ENCODE peak calls at places on chromosomes 16 and 17, in four cellular contexts. Y is mesendoderm; L is hypothalamus; E is stimulated activated CD4-positive, alpha-beta T cell treated with anti-CD3 and anti-CD28 coated beads, Interleukin-12 subunit alpha, Interleukin-12 subunit beta, amount 100 ng/mL, for 4 hours. T is an unnamed sample.

GRCh38 chr17:55549140-55549539 is 37.9 kb upstream of the SMIM36 start:
- DNase-seq in Y (peak), L (no peak), E (no peak), T (no peak)

GRCh38 chr16:84600343-84601229 is 17.3 kb downstream of the COTL1 start:
- DNase-seq in Y (no peak), L (no peak), E (no peak), T (no peak)

GRCh38 chr16:11668590-11669379 is 530 bp downstream of the SNN start:
- DNase-seq in Y (no peak), L (no peak), E (peak), T (no peak)

GRCh38 chr16:2912330-2913199 is 834 bp downstream of the FLYWCH1 start:
- DNase-seq in Y (peak), L (no peak), E (peak), T (no peak)

GRCh38 chr17:21275047-21275578 is 9.4 kb upstream of the MAP2K3 start:
- DNase-seq in Y (no peak), L (no peak), E (no peak), T (no peak)

GRCh38 chr17:68642118-68642412 is 40.9 kb upstream of the FAM20A start:
- DNase-seq in Y (no peak), L (no peak), E (no peak), T (no peak)

GRCh38 chr16:17607075-17607509 is 136.3 kb upstream of the XYLT1 start:
- DNase-seq in Y (no peak), L (no peak), E (no peak), T (no peak)

GRCh38 chr17:16374539-16374938 is 6.4 kb upstream of the UBB start:
- DNase-seq in Y (no peak), L (no peak), E (no peak), T (no peak)